ENCODE peak calls at places on chromosome 15, in ten cellular contexts. H is fibroblast of the aortic adventitia, O is astrocyte of the spinal cord, Q is astrocyte, F is nephron progenitor cell, V is A549, T is left ventricle myocardium inferior, G is mesothelial cell of epicardium, L is Calu3, E is IMR-90. C is an unnamed sample.

GRCh38 chr15:81021321-81021720 is 20.6 kb downstream of the TLNRD1 start:
- DNase-seq in F (no peak), L (no peak), O (no peak), H (no peak), V (no peak), Q (no peak), E (no peak), T (no peak), G (no peak), C (no peak)

GRCh38 chr15:98525625-98526024 is 122.7 kb upstream of the IGF1R start:
- DNase-seq in F (no peak), V (no peak), L (no peak), Q (no peak), O (no peak), E (no peak), H (peak; percentile 35), T (no peak), G (no peak), C (no peak)

GRCh38 chr15:88223099-88223498 is 33.4 kb downstream of the NTRK3 start:
- DNase-seq in H (no peak), Q (no peak), E (no peak), G (no peak), T (no peak), O (no peak), L (no peak), V (no peak), F (no peak), C (no peak)

GRCh38 chr15:67835349-67836133 is 4.3 kb downstream of the RNU6-1 start:
- DNase-seq in V (no peak), G (no peak), E (no peak), Q (no peak), T (no peak), L (no peak), H (no peak), O (no peak), F (no peak), C (no peak)

GRCh38 chr15:66184936-66185790 is 68.4 kb downstream of the MEGF11 start:
- DNase-seq in H (peak; percentile 56), E (no peak), L (no peak), Q (no peak), T (no peak), V (no peak), F (no peak), G (no peak), O (no peak), C (no peak)

GRCh38 chr15:44595246-44595645 is 58.3 kb downstream of the EIF3J start:
- DNase-seq in G (no peak), V (no peak), H (no peak), O (no peak), F (no peak), Q (no peak), T (no peak), E (no peak), L (no peak), C (no peak)

GRCh38 chr15:41930221-41930866 is 36.5 kb upstream of the SPTBN5 start:
- DNase-seq in O (peak; percentile 95), E (peak; percentile 97), Q (peak; percentile 97), V (peak; percentile 92), T (peak; percentile 64), F (no peak), L (no peak), G (no peak), H (peak; percentile 99), C (peak; percentile 97)

GRCh38 chr15:29708519-29708918 is 113.7 kb downstream of the TJP1 start:
- DNase-seq in Q (no peak), O (no peak), V (no peak), G (no peak), H (peak; percentile 30), E (no peak), F (no peak), T (no peak), L (no peak), C (no peak)

GRCh38 chr15:58766290-58766689 is 4.8 kb upstream of the MINDY2 start:
- DNase-seq in F (no peak), T (no peak), Q (no peak), E (no peak), L (no peak), G (no peak), V (no peak), H (no peak), O (no peak), C (no peak)
- TF ChIP-seq CTCF in F (no peak), T (no peak), Q (no peak), E (no peak), L (no peak), G (no peak), V (no peak), H (no peak), O (no peak), C (no peak)

GRCh38 chr15:48533982-48534381 is 111.5 kb downstream of the FBN1 start:
- DNase-seq in O (no peak), G (no peak), E (no peak), Q (no peak), F (no peak), L (no peak), V (no peak), H (no peak), T (no peak), C (no peak)

GRCh38 chr15:48536681-48537091 is 108.8 kb downstream of the FBN1 start:
- DNase-seq in O (peak; percentile 50), V (no peak), H (peak; percentile 84), G (no peak), T (no peak), F (no peak), E (peak; percentile 35), L (no peak), Q (peak; percentile 60), C (peak; percentile 37)

GRCh38 chr15:48537277-48538113 is 108.0 kb downstream of the FBN1 start:
- DNase-seq in E (peak; percentile 52), G (no peak), Q (no peak), H (peak; percentile 45), L (no peak), V (no peak), F (no peak), O (no peak), T (no peak), C (no peak)

GRCh38 chr15:48541659-48542334 is 103.7 kb downstream of the FBN1 start:
- DNase-seq in Q (peak; percentile 82), F (no peak), V (no peak), E (peak; percentile 88), G (no peak), H (peak; percentile 93), L (no peak), T (no peak), O (peak; percentile 88), C (peak; percentile 89)

GRCh38 chr15:48538941-48539340 is 106.6 kb downstream of the FBN1 start:
- DNase-seq in O (no peak), V (no peak), T (no peak), H (peak; percentile 74), E (no peak), F (no peak), L (no peak), G (no peak), Q (no peak), C (no peak)
- TF ChIP-seq CTCF in O (no peak), V (no peak), T (no peak), H (no peak), E (no peak), F (no peak), L (no peak), G (no peak), Q (no peak), C (no peak)

GRCh38 chr15:74545061-74545460 is 4.0 kb downstream of the ARID3B start:
- DNase-seq in V (no peak), L (no peak), G (no peak), H (no peak), Q (no peak), F (no peak), E (peak; percentile 37), O (no peak), T (no peak), C (no peak)

GRCh38 chr15:74543043-74543422 is 2.0 kb downstream of the ARID3B start:
- DNase-seq in L (no peak), Q (no peak), G (no peak), E (peak; percentile 33), H (no peak), O (no peak), T (no peak), V (no peak), F (no peak), C (no peak)

GRCh38 chr15:74541494-74542191 is 623 bp downstream of the ARID3B start:
- DNase-seq in T (no peak), L (peak; percentile 37), O (peak; percentile 33), F (peak; percentile 42), G (no peak), E (peak; percentile 78), Q (peak; percentile 37), V (no peak), H (peak; percentile 25), C (peak; percentile 32)

GRCh38 chr15:74542192-74543042 is 1.4 kb downstream of the ARID3B start:
- DNase-seq in G (no peak), Q (no peak), O (peak; percentile 20), H (no peak), V (no peak), F (no peak), T (no peak), E (no peak), L (no peak), C (no peak)

DNA sequence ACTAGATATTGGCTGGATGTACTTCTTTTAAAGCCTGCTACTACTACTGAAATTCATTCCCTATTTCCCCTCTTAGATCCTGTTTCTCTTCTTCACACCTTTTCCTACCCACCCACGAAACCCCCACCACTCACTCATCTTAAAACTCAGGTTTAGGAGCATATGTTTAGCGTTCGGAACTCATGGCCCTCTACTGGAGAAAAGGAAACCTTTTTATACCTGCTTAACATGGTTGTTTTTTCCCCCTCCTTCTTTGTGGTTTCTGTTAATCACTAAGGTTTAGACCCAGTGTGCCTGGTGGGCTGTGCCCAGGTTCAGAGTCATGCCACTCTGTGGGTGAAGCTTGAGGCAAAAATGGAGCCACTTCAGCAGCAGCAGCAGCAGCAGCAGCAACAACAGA is 2.6 kb downstream of the ARID3B start:
- DNase-seq in L (no peak), O (no peak), T (no peak), E (no peak), V (no peak), G (no peak), Q (no peak), F (no peak), H (no peak), C (no peak)
- TF ChIP-seq CTCF in L (peak; percentile 32), O (peak; percentile 19), T (no peak), E (no peak), V (no peak), G (no peak), Q (peak; percentile 7), F (peak; percentile 13), H (peak; percentile 21), C (peak; percentile 21)

GRCh38 chr15:74615313-74616019 is at the start of gene CLK3:
- DNase-seq in L (peak; percentile 100), O (peak; percentile 91), T (peak; percentile 97), Q (peak; percentile 74), H (peak; percentile 87), G (peak; percentile 95), V (peak; percentile 92), E (peak; percentile 89), F (peak; percentile 98), C (peak; percentile 87)

GRCh38 chr15:74613953-74614743 is 1.5 kb upstream of the CLK3 start:
- DNase-seq in E (no peak), G (no peak), Q (no peak), O (no peak), L (no peak), F (peak; percentile 87), T (no peak), V (no peak), H (no peak), C (no peak)

GRCh38 chr15:74613089-74613952 is 2.3 kb upstream of the CLK3 start:
- DNase-seq in E (no peak), O (no peak), T (no peak), L (no peak), V (no peak), Q (no peak), H (no peak), G (no peak), F (no peak), C (peak; percentile 43)

GRCh38 chr15:74616020-74616939 is 644 bp downstream of the CLK3 start:
- DNase-seq in H (peak; percentile 73), Q (peak; percentile 28), L (peak; percentile 71), V (no peak), E (peak; percentile 63), O (peak; percentile 48), G (peak; percentile 44), F (no peak), T (peak; percentile 81), C (peak; percentile 63)

DNA sequence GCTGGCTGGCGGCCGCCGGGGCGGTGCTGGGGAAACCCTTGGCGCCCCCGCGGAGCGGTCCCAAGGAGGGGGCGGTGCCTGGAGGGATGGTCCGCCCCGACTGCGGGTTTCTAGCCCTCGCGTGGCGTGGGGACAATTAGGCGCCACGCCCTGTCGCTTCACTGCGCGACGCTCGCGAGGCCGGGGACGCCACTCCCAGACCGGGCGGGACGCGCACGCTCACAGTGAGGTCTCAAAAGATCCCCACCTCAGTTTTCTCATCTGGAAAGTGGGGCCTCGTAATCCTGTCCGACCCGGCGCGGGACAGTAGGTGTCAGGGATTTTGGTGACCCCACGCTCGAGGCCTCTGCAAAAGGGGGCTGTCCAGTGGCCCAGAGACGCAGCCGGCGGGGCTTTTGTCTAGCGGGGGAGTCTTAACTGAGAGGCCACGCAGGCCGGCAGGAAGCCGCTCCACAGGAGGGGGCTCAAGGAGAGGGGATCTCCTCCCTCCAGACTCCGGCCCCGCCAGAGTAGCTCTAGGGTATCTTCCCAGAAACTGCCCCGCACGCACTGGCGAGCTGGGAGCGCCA is 808 bp upstream of the CLK3 start:
- DNase-seq in V (peak; percentile 64), T (peak; percentile 90), F (no peak), E (peak; percentile 62), G (peak; percentile 70), L (peak; percentile 85), Q (peak; percentile 46), H (peak; percentile 63), O (peak; percentile 74), C (peak; percentile 62)
- TF ChIP-seq CTCF in V (no peak), T (no peak), F (no peak), E (no peak), G (no peak), L (no peak), Q (no peak), H (no peak), O (no peak), C (no peak)